ENCODE peak calls at places on chromosomes 11 and 22, in six cellular contexts. A is H9, J is IMR-90, W is mesenchymal stem cell, H is H1, O is trophoblast cell. U is an unnamed sample.

GRCh38 chr22:18021431-18021830 is 2.9 kb downstream of the MICAL3 start:
- DNase-seq in A (no peak), O (no peak), J (no peak), H (no peak), W (no peak), U (no peak)

GRCh38 chr11:94193288-94193687 is 64.6 kb downstream of the PANX1 start:
- DNase-seq in J (peak; percentile 96), O (no peak), H (no peak), A (no peak), W (no peak), U (no peak)

GRCh38 chr11:116893906-116894305 is 56.5 kb upstream of the APOA1 start:
- DNase-seq in W (no peak), O (no peak), A (no peak), J (no peak), H (no peak), U (no peak)

GRCh38 chr22:44567846-44568493 is 69.9 kb upstream of the RTL6 start:
- DNase-seq in J (peak; percentile 39), W (peak; percentile 43), A (peak; percentile 62), O (peak; percentile 42), H (no peak), U (no peak)

GRCh38 chr11:69539416-69540117 is 58.1 kb downstream of the LINC01488 start:
- DNase-seq in H (no peak), O (no peak), W (no peak), J (no peak), A (no peak), U (no peak)

GRCh38 chr22:23283591-23284503 is 103.5 kb downstream of the BCR start:
- DNase-seq in A (no peak), W (no peak), O (no peak), H (no peak), J (no peak), U (no peak)

GRCh38 chr22:32106930-32107329 is 52.2 kb downstream of the C22orf42 start:
- DNase-seq in H (no peak), J (no peak), O (no peak), W (no peak), A (peak; percentile 56), U (peak; percentile 36)

GRCh38 chr11:20274031-20274430 is 89.5 kb upstream of the HTATIP2 start:
- DNase-seq in A (no peak), H (no peak), W (no peak), O (no peak), J (no peak), U (peak; percentile 75)

GRCh38 chr11:130677486-130678153 is 229.2 kb downstream of the ADAMTS15 start:
- DNase-seq in A (peak; percentile 71), O (no peak), W (peak; percentile 78), J (peak; percentile 70), H (peak; percentile 43), U (no peak)

GRCh38 chr11:75524576-75525432 is 937 bp downstream of the GDPD5 start:
- DNase-seq in A (peak; percentile 45), O (peak; percentile 27), W (no peak), J (peak; percentile 34), H (no peak), U (peak; percentile 36)

GRCh38 chr11:20421902-20422301 is 34.4 kb downstream of the PRMT3 start:
- DNase-seq in O (no peak), H (no peak), J (no peak), W (no peak), A (no peak), U (no peak)

DNA sequence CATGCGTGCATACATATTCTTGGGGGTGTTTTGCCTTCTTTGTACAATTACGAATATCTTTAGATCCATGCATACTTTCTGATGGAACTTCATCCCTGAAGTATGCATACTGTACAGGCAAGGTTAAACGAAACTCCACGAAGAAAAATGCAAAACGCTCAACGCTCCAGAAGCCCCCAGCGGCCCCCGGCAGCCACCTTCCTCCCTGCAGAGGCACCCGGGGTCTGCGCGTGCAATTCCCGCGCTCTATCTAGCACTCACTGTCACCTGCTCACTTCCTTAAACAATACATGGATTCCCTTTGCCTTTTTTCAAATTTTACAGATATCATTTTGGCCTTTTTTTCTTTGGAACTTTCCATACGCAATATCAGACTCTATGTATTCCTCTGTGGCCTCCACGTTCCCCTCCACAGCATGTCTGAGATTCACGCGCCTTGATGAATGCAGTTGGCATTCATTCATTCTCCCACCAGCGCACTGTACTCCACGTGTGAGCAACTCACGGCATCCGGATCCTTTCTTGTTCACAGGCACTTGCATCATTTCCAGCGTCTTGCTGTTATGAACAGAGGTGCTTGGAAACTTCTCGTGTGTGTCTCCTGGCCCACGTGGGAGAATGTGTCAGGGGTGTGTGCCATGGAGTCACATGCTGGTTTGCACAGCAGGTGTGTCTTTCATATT is 214.3 kb downstream of the CTTN start:
- DNase-seq in A (no peak), O (peak; percentile 37), J (no peak), H (no peak), W (no peak), U (no peak)
- H3K27me3 ChIP-seq in A (no peaks in the 10 kb centered on the region), O (no peaks in the 10 kb centered on the region), J (no peaks in the 10 kb centered on the region), H (no peaks in the 10 kb centered on the region), W (peaks cover 27% of the 10 kb centered on the region), U (no peaks in the 10 kb centered on the region)

GRCh38 chr11:65310215-65310614 is 4.5 kb upstream of the CDC42EP2 start:
- DNase-seq in O (no peak), J (no peak), H (no peak), A (no peak), W (no peak), U (no peak)

GRCh38 chr11:65308281-65308891 is 6.3 kb upstream of the CDC42EP2 start:
- DNase-seq in O (peak; percentile 16), A (no peak), W (peak; percentile 58), J (no peak), H (no peak), U (no peak)

GRCh38 chr11:65309006-65309405 is 5.7 kb upstream of the CDC42EP2 start:
- DNase-seq in H (no peak), J (no peak), A (no peak), W (no peak), O (no peak), U (no peak)

GRCh38 chr11:65305501-65306268 is 9.0 kb upstream of the CDC42EP2 start:
- DNase-seq in W (peak; percentile 93), A (no peak), J (peak; percentile 90), H (no peak), O (no peak), U (no peak)

DNA sequence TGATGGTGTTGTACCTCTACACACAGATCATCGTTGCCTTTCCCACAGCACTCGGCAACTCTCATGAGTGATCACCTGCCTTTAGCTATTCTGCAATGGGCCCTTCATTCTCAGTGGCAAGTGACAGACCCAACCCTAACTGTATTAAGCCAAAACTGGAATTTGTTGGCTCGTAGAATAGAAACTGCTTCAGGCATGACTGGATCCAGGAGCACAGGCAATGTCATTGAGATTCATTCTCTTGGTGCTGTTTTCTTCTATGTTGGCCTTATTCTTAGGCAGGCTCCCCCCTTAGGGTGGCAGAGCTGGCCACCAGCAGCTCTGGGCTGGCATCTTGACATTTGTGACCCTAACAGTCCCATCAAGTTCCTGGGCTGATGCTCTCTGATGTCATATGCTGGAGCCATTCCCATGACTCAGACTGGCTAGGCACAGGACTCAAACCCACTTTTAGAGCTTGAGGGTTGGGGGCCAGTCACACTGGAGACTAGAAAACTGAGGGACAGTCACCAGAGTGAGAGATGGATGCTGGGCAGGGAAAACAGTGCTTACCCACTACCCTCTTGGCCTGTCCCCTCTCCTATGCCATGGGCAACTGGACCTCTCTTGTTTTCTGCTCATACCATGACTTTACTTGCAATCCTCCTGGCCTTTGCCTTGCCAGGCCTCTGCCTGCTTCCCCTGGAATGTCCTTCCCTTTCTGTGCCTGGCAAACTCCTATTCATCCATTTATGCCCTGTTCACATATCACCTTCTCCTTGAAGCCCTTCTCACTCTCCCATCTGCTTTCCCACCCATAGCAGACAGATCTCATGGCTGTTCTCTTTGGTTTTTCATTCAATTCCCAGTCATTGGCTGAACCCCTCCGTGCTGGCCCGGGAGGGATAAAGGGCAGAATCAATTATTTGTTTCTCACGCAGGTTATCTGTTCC is 7.1 kb upstream of the CDC42EP2 start:
- DNase-seq in H (no peak), J (peak; percentile 31), A (no peak), O (no peak), W (no peak), U (no peak)
- H4K91ac ChIP-seq in H (no peak overlapping the region), J (peak overlapping the region; percentile 3), A (no peak overlapping the region), O (no peak overlapping the region), W (peak overlapping the region; percentile 18), U (no peak overlapping the region)

GRCh38 chr11:17537261-17537660 is 7.0 kb downstream of the USH1C start:
- DNase-seq in O (no peak), A (no peak), J (no peak), H (no peak), W (no peak), U (no peak)

GRCh38 chr11:17538054-17538453 is 6.2 kb downstream of the USH1C start:
- DNase-seq in O (no peak), H (no peak), W (no peak), A (no peak), J (no peak), U (no peak)

GRCh38 chr11:17533782-17534415 is 10.3 kb downstream of the USH1C start:
- DNase-seq in W (no peak), A (no peak), O (no peak), J (no peak), H (no peak), U (no peak)

GRCh38 chr11:17533341-17533740 is 10.9 kb downstream of the USH1C start:
- DNase-seq in O (no peak), W (no peak), H (no peak), J (no peak), A (no peak), U (no peak)

GRCh38 chr11:17535488-17535887 is 8.7 kb downstream of the USH1C start:
- DNase-seq in W (no peak), O (no peak), J (no peak), A (no peak), H (no peak), U (no peak)
- H3K27me3 ChIP-seq in W (peaks cover 49% of the 10 kb centered on the region), O (no peaks in the 10 kb centered on the region), J (peaks cover 16% of the 10 kb centered on the region), A (no peaks in the 10 kb centered on the region), H (no peaks in the 10 kb centered on the region), U (no peaks in the 10 kb centered on the region)

GRCh38 chr11:114077482-114078305 is 18.2 kb downstream of the ZBTB16 start:
- DNase-seq in J (no peak), A (no peak), W (no peak), O (no peak), H (no peak), U (no peak)
- H4K91ac ChIP-seq in J (no peak overlapping the region), A (no peak overlapping the region), W (no peak overlapping the region), O (no peak overlapping the region), H (no peak overlapping the region), U (no peak overlapping the region)

U was measured in neuronal stem cell.